ENCODE peak calls at places on chromosomes 11 and 22, in six cellular contexts. L is left ventricle myocardium inferior, X is trophoblast cell, N is aorta, R is PC-3, E is colonic mucosa. H is an unnamed sample. For H3K27me3, the result is how much of the 10 kb centered on the place peaks cover.

GRCh38 chr11:62647609-62648005 is 1.2 kb upstream of the GANAB start:
- DNase-seq in E (no peak), N (no peak), X (no peak), R (no peak), L (no peak), H (no peak)

GRCh38 chr11:8256271-8257002 is 7.2 kb downstream of the LMO1 start:
- DNase-seq in R (no peak), L (no peak), N (no peak), E (no peak), X (no peak), H (peak)

GRCh38 chr11:13343931-13344717 is 66.5 kb downstream of the BMAL1 start:
- DNase-seq in X (peak), R (peak), E (peak), L (no peak), N (peak), H (no peak)

GRCh38 chr11:127627629-127628462 is 627.3 kb upstream of the KIRREL3 start:
- DNase-seq in E (peak), X (no peak), L (no peak), R (no peak), N (no peak), H (no peak)

GRCh38 chr22:41574847-41575381 is 14.1 kb downstream of the CSDC2 start:
- DNase-seq in E (peak), L (peak), X (no peak), R (no peak), N (peak), H (no peak)

GRCh38 chr22:32389685-32390084 is 22.4 kb downstream of the RTCB start:
- DNase-seq in E (no peak), L (no peak), N (no peak), R (no peak), X (peak), H (no peak)

GRCh38 chr11:112343368-112344039 is 82.8 kb upstream of the PLET1 start:
- DNase-seq in E (no peak), X (no peak), R (peak), N (no peak), L (no peak), H (no peak)

GRCh38 chr11:101508370-101508769 is 75.4 kb downstream of the TRPC6 start:
- DNase-seq in X (no peak), E (no peak), L (no peak), N (no peak), R (no peak), H (no peak)

GRCh38 chr11:3840870-3841425 is at the start of gene RHOG:
- DNase-seq in X (peak), N (peak), L (peak), E (peak), R (peak), H (peak)

GRCh38 chr11:11910541-11910940 is 68.8 kb downstream of the USP47 start:
- DNase-seq in E (no peak), X (no peak), L (no peak), N (no peak), R (no peak), H (no peak)

GRCh38 chr11:113896156-113896879 is 8.3 kb upstream of the HTR3B start:
- DNase-seq in R (peak), X (peak), L (no peak), E (peak), N (no peak), H (no peak)

GRCh38 chr11:128367573-128367972 is 219.8 kb downstream of the ETS1 start:
- DNase-seq in N (no peak), L (no peak), X (no peak), E (no peak), R (no peak), H (no peak)

GRCh38 chr11:85752201-85752889 is 58.6 kb downstream of the SYTL2 start:
- DNase-seq in X (no peak), E (no peak), L (no peak), N (no peak), R (no peak), H (no peak)

GRCh38 chr11:55707029-55707428 is 45.0 kb downstream of the OR4C6 start:
- DNase-seq in X (peak), E (no peak), L (no peak), N (no peak), R (peak), H (no peak)

GRCh38 chr22:27633296-27633871 is 168.2 kb downstream of the MN1 start:
- DNase-seq in N (no peak), E (no peak), R (no peak), X (no peak), L (no peak), H (no peak)

GRCh38 chr11:1835671-1836010 is 851 bp downstream of the SYT8 start:
- DNase-seq in X (peak), L (no peak), E (no peak), N (peak), R (no peak), H (peak)

GRCh38 chr11:92024788-92025187 is 199.8 kb upstream of the FAT3 start:
- DNase-seq in L (no peak), E (no peak), X (no peak), N (no peak), R (peak), H (no peak)

GRCh38 chr22:49977578-49977977 is 17.0 kb downstream of the PIM3 start:
- DNase-seq in X (no peak), E (no peak), N (no peak), L (no peak), R (no peak), H (peak)

GRCh38 chr11:16356057-16356750 is at the start of gene SOX6:
- DNase-seq in R (no peak), X (no peak), L (no peak), E (no peak), N (no peak), H (no peak)

GRCh38 chr11:120842195-120842594 is 181.7 kb upstream of the TBCEL start:
- DNase-seq in N (no peak), E (no peak), X (no peak), L (no peak), R (no peak), H (no peak)

GRCh38 chr22:28955817-28956216 is 72.4 kb downstream of the ZNRF3 start:
- DNase-seq in L (no peak), R (no peak), X (no peak), E (no peak), N (no peak), H (no peak)

GRCh38 chr11:129374081-129374992 is 1.3 kb upstream of the BARX2 start:
- DNase-seq in X (peak), L (no peak), R (no peak), E (peak), N (no peak), H (no peak)

GRCh38 chr22:19957445-19957844 is 15.8 kb upstream of the TXNRD2 start:
- DNase-seq in E (no peak), R (no peak), X (no peak), N (peak), L (peak), H (peak)

GRCh38 chr22:49393526-49393925 is 434.1 kb downstream of the BRD1 start:
- DNase-seq in X (no peak), L (no peak), E (no peak), R (no peak), N (no peak), H (no peak)

GRCh38 chr11:128938156-128938885 is 4.3 kb downstream of the TP53AIP1 start:
- DNase-seq in R (no peak), N (no peak), X (peak), L (no peak), E (no peak), H (no peak)

GRCh38 chr11:123973816-123974215 is 3.8 kb downstream of the OR10S1 start:
- DNase-seq in X (peak), E (no peak), N (no peak), R (peak), L (no peak), H (no peak)

GRCh38 chr11:126061707-126062678 is 673 bp downstream of the CDON start:
- DNase-seq in L (peak), X (peak), N (peak), E (peak), R (peak), H (no peak)

GRCh38 chr22:32564170-32565001 is 89.8 kb downstream of the FBXO7 start:
- DNase-seq in E (no peak), L (no peak), X (peak), R (no peak), N (no peak), H (no peak)

GRCh38 chr11:335779-336665 is 15.4 kb upstream of the IFITM3 start:
- DNase-seq in L (no peak), X (no peak), N (peak), R (no peak), E (no peak), H (no peak)

GRCh38 chr11:65060913-65061408 is 2.6 kb upstream of the NAALADL1 start:
- DNase-seq in L (no peak), R (no peak), E (no peak), N (no peak), X (peak), H (no peak)

GRCh38 chr11:27545946-27546345 is 39.4 kb upstream of the LIN7C start:
- DNase-seq in R (no peak), N (no peak), E (no peak), L (no peak), X (no peak), H (no peak)
- H3K27ac ChIP-seq in R (no peak), N (no peak), E (no peak), L (no peak), X (no peak), H (no peak)

DNA sequence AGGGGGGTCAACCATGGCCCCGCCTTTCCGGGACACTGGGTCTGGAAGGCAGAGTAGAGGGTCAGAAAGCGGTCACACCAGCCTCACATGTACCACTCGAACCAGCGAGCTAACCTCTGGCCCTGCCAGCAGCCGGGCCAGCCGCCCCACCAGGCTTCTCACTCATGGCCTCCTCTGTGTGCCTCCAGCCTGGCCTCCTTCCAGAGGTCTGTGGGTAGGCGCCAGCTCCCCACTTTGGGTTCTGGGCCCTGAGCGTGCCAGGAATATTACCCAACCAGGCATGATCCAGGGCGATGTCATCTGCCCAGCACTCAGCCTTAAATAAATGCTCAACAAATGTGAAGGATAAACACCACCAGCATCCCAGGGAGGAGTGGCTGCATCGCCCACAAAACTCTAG is 5.8 kb downstream of the SCUBE1 start:
- DNase-seq in L (no peak), E (no peak), R (no peak), X (no peak), N (peak), H (no peak)
- H3K27me3 ChIP-seq in L (half or more), E (under half), R (under half), X (under half), N (under half), H (under half)

GRCh38 chr22:48101704-48102103 is 1339.3 kb downstream of the TBC1D22A start:
- DNase-seq in R (no peak), L (no peak), X (no peak), E (no peak), N (no peak), H (no peak)

GRCh38 chr22:48102581-48102980 is 1340.1 kb downstream of the TBC1D22A start:
- DNase-seq in E (no peak), R (no peak), N (no peak), L (no peak), X (no peak), H (no peak)

GRCh38 chr22:48099671-48100070 is 1337.2 kb downstream of the TBC1D22A start:
- DNase-seq in N (no peak), E (no peak), X (no peak), R (no peak), L (no peak), H (no peak)

GRCh38 chr22:48099251-48099650 is 1336.8 kb downstream of the TBC1D22A start:
- DNase-seq in X (no peak), E (no peak), R (no peak), N (no peak), L (no peak), H (no peak)

GRCh38 chr22:48100685-48101417 is 1338.4 kb downstream of the TBC1D22A start:
- DNase-seq in R (no peak), E (no peak), L (no peak), N (no peak), X (no peak), H (no peak)
- H3K27ac ChIP-seq in R (no peak), E (no peak), L (no peak), N (no peak), X (no peak), H (no peak)

GRCh38 chr11:78957481-78958245 is 383.0 kb upstream of the NARS2 start:
- DNase-seq in L (no peak), N (no peak), E (no peak), X (no peak), R (peak), H (no peak)

GRCh38 chr11:78958444-78958843 is 383.8 kb upstream of the NARS2 start:
- DNase-seq in X (no peak), L (no peak), E (no peak), R (no peak), N (no peak), H (no peak)

GRCh38 chr11:78961186-78961782 is 386.6 kb upstream of the NARS2 start:
- DNase-seq in X (peak), E (peak), L (no peak), N (no peak), R (peak), H (peak)

GRCh38 chr11:78967811-78968210 is 393.1 kb upstream of the NARS2 start:
- DNase-seq in N (no peak), L (no peak), X (no peak), E (no peak), R (no peak), H (no peak)

GRCh38 chr11:78961938-78962701 is 387.5 kb upstream of the NARS2 start:
- DNase-seq in L (no peak), R (peak), X (no peak), N (peak), E (no peak), H (no peak)
- H3K27me3 ChIP-seq in L (half or more), R (under half), X (under half), N (under half), E (under half), H (under half)

GRCh38 chr11:33773399-33774355 is 643 bp downstream of the FBXO3 start:
- DNase-seq in X (peak), L (no peak), R (no peak), E (peak), N (no peak), H (peak)
- H3K27ac ChIP-seq in X (no peak), L (peak), R (peak), E (peak), N (peak), H (peak)

GRCh38 chr22:45975266-45976161 is 1.4 kb downstream of the WNT7B start:
- DNase-seq in N (no peak), E (no peak), X (peak), R (peak), L (no peak), H (no peak)
- H3K27me3 ChIP-seq in N (under half), E (half or more), X (half or more), R (under half), L (half or more), H (half or more)

DNA sequence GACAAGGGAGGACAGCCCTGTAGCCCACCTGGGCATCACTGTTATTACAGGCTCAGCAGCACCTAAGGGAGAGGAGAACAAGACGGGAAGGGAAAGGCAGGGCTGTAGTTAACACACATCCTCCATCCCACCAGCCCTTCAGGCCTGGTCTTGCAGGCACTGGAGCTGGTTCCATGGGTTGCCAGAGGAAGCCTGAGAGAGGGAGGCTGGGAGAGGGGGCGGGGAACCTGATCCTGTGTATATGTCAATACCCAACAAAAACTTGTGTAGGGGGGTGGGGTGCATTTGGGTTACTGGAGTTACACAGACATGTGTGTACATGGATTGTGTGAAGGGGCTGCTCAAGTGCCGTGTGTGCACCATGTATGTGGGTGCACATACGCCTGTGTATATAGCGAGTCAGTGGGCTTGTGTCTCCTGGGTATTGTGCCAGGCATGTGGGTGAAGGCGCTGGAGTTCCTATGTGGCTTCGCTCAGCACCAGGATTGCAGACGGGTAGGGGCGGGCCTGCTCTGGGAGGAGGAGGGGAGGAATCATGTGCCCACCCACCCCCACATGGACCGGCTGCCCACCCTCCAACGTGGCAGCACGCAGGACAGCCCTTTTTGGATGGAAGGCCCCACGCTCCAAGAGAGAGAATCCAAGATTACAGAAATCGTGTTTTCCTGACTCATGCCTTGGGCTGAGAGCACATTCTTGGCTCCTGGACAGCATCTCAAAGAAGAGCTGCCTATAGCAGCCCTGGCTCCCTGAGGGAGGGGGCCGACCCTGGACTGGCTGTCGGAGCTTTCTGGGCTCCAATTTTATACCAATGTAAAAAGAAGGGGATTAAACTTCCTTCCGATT is 4.2 kb upstream of the SERPINH1 start:
- DNase-seq in R (no peak), N (peak), X (no peak), L (no peak), E (no peak), H (peak)
- H3K27ac ChIP-seq in R (no peak), N (peak), X (no peak), L (peak), E (peak), H (peak)

DNA sequence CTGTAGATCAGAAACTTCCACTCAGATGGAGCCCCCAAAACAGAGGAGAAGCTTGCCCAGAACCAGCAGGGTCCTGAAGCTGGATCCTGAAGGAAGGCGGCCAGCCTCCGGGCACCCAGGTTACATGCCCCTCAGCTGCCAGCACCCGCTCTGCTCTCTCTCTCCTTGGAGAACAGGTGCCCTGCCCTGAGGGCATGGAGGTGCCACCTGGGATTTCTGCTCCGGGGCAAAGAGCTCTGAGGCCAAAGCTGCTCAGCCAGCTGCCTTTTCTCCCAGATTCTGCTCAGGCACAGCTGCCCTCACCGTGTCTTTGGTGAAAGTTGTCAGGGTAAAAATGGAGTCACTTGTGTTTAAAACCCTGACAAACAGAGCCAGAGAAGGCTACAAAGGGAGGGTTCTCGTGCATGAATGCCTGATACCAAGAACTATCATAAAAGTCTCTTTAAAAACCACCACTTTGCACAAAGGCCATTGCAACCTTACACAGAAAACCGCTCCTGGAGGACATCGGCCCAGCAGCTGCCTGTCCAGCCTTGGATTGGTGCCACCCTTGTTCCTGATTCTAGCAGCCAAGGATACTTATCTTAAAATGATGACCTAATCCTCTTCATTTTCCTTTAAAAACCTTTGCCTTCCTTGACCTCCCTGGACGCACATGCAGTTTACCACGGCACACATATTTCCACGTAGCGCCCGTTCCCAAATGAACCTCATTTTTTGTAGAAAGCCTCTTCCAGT is 140.0 kb downstream of the CACNA1I start:
- DNase-seq in N (no peak), R (no peak), X (no peak), E (no peak), L (no peak), H (no peak)
- H3K27me3 ChIP-seq in N (under half), R (half or more), X (under half), E (under half), L (half or more), H (under half)

GRCh38 chr11:48172818-48173609 is 43.6 kb upstream of the OR4B1 start:
- DNase-seq in X (peak), N (peak), E (peak), R (peak), L (peak), H (peak)
- H3K27ac ChIP-seq in X (no peak), N (no peak), E (no peak), R (no peak), L (peak), H (no peak)

GRCh38 chr22:22185844-22186499 is 58.6 kb upstream of the VPREB1 start:
- DNase-seq in X (no peak), R (no peak), L (no peak), E (no peak), N (no peak), H (no peak)
- H3K27me3 ChIP-seq in X (under half), R (under half), L (half or more), E (under half), N (under half), H (under half)